ENCODE peak calls at places on chromosomes 1 and 21, in ten cellular contexts. One of them, this sample, is unnamed.
A peak's percentile ranks its signal among the peaks of the same experiment; 100 is the strongest.

GRCh38 chr1:97489834-97490233 is 431.0 kb downstream of the DPYD start:
- DNase-seq in adipocyte: peak; percentile 31
- DNase-seq in HEK293T: no peak
- DNase-seq in COR-L47: no peak
- DNase-seq in GM10248: no peak
- DNase-seq in stimulated activated CD8-positive, alpha-beta memory T cell treated with anti-CD3 and anti-CD28 coated beads, Interleukin-2, amount 100 ng/mL, for 1 hour: no peak
- DNase-seq in psoas muscle: no peak
- DNase-seq in activated CD8-positive, alpha-beta memory T cell treated with anti-CD3 and anti-CD28 coated beads, Interleukin-2, amount 50 U/mL, for 48 hours: no peak
- DNase-seq in NCI-H1417: no peak
- DNase-seq in H7: no peak
- DNase-seq in this sample: no peak

GRCh38 chr1:116826818-116827606 is 72.8 kb downstream of the CD2 start:
- DNase-seq in HEK293T: no peak
- DNase-seq in GM10248: peak; percentile 80
- DNase-seq in H7: no peak
- DNase-seq in NCI-H1417: no peak
- DNase-seq in adipocyte: no peak
- DNase-seq in activated CD8-positive, alpha-beta memory T cell treated with anti-CD3 and anti-CD28 coated beads, Interleukin-2, amount 50 U/mL, for 48 hours: peak; percentile 65
- DNase-seq in stimulated activated CD8-positive, alpha-beta memory T cell treated with anti-CD3 and anti-CD28 coated beads, Interleukin-2, amount 100 ng/mL, for 1 hour: no peak
- DNase-seq in COR-L47: no peak
- DNase-seq in psoas muscle: no peak
- DNase-seq in this sample: no peak

GRCh38 chr1:226643167-226643566 is 94.6 kb downstream of the STUM start:
- DNase-seq in stimulated activated CD8-positive, alpha-beta memory T cell treated with anti-CD3 and anti-CD28 coated beads, Interleukin-2, amount 100 ng/mL, for 1 hour: peak; percentile 44
- DNase-seq in H7: peak; percentile 78
- DNase-seq in COR-L47: no peak
- DNase-seq in GM10248: peak; percentile 87
- DNase-seq in adipocyte: peak; percentile 35
- DNase-seq in activated CD8-positive, alpha-beta memory T cell treated with anti-CD3 and anti-CD28 coated beads, Interleukin-2, amount 50 U/mL, for 48 hours: no peak
- DNase-seq in psoas muscle: peak; percentile 10
- DNase-seq in HEK293T: no peak
- DNase-seq in NCI-H1417: no peak
- DNase-seq in this sample: no peak

GRCh38 chr1:53736290-53736689 is 2.7 kb downstream of the GLIS1 start:
- DNase-seq in stimulated activated CD8-positive, alpha-beta memory T cell treated with anti-CD3 and anti-CD28 coated beads, Interleukin-2, amount 100 ng/mL, for 1 hour: no peak
- DNase-seq in adipocyte: no peak
- DNase-seq in psoas muscle: no peak
- DNase-seq in COR-L47: no peak
- DNase-seq in NCI-H1417: no peak
- DNase-seq in HEK293T: no peak
- DNase-seq in activated CD8-positive, alpha-beta memory T cell treated with anti-CD3 and anti-CD28 coated beads, Interleukin-2, amount 50 U/mL, for 48 hours: no peak
- DNase-seq in GM10248: no peak
- DNase-seq in H7: peak; percentile 3
- DNase-seq in this sample: no peak

GRCh38 chr1:42936309-42937078 is 22.2 kb downstream of the SLC2A1 start:
- DNase-seq in H7: no peak
- DNase-seq in NCI-H1417: no peak
- DNase-seq in stimulated activated CD8-positive, alpha-beta memory T cell treated with anti-CD3 and anti-CD28 coated beads, Interleukin-2, amount 100 ng/mL, for 1 hour: no peak
- DNase-seq in adipocyte: peak; percentile 68
- DNase-seq in COR-L47: no peak
- DNase-seq in activated CD8-positive, alpha-beta memory T cell treated with anti-CD3 and anti-CD28 coated beads, Interleukin-2, amount 50 U/mL, for 48 hours: peak; percentile 65
- DNase-seq in psoas muscle: peak; percentile 53
- DNase-seq in HEK293T: no peak
- DNase-seq in GM10248: no peak
- DNase-seq in this sample: no peak

GRCh38 chr1:194014004-194014403 is 827.6 kb upstream of the B3GALT2 start:
- DNase-seq in NCI-H1417: no peak
- DNase-seq in H7: no peak
- DNase-seq in activated CD8-positive, alpha-beta memory T cell treated with anti-CD3 and anti-CD28 coated beads, Interleukin-2, amount 50 U/mL, for 48 hours: no peak
- DNase-seq in COR-L47: no peak
- DNase-seq in GM10248: no peak
- DNase-seq in HEK293T: no peak
- DNase-seq in adipocyte: no peak
- DNase-seq in psoas muscle: no peak
- DNase-seq in stimulated activated CD8-positive, alpha-beta memory T cell treated with anti-CD3 and anti-CD28 coated beads, Interleukin-2, amount 100 ng/mL, for 1 hour: no peak
- DNase-seq in this sample: no peak

GRCh38 chr1:158809261-158809660 is 21.9 kb upstream of the MNDA start:
- DNase-seq in stimulated activated CD8-positive, alpha-beta memory T cell treated with anti-CD3 and anti-CD28 coated beads, Interleukin-2, amount 100 ng/mL, for 1 hour: no peak
- DNase-seq in H7: no peak
- DNase-seq in COR-L47: no peak
- DNase-seq in HEK293T: no peak
- DNase-seq in GM10248: no peak
- DNase-seq in NCI-H1417: no peak
- DNase-seq in adipocyte: no peak
- DNase-seq in psoas muscle: no peak
- DNase-seq in activated CD8-positive, alpha-beta memory T cell treated with anti-CD3 and anti-CD28 coated beads, Interleukin-2, amount 50 U/mL, for 48 hours: no peak
- DNase-seq in this sample: no peak

GRCh38 chr21:22961248-22961647 is 1963.0 kb downstream of the NCAM2 start:
- DNase-seq in GM10248: no peak
- DNase-seq in activated CD8-positive, alpha-beta memory T cell treated with anti-CD3 and anti-CD28 coated beads, Interleukin-2, amount 50 U/mL, for 48 hours: no peak
- DNase-seq in H7: no peak
- DNase-seq in stimulated activated CD8-positive, alpha-beta memory T cell treated with anti-CD3 and anti-CD28 coated beads, Interleukin-2, amount 100 ng/mL, for 1 hour: no peak
- DNase-seq in NCI-H1417: no peak
- DNase-seq in COR-L47: no peak
- DNase-seq in adipocyte: no peak
- DNase-seq in HEK293T: no peak
- DNase-seq in psoas muscle: no peak
- DNase-seq in this sample: no peak

GRCh38 chr1:72037745-72038343 is 244.5 kb downstream of the NEGR1 start:
- DNase-seq in H7: no peak
- DNase-seq in adipocyte: peak; percentile 79
- DNase-seq in NCI-H1417: peak; percentile 70
- DNase-seq in psoas muscle: no peak
- DNase-seq in HEK293T: peak; percentile 21
- DNase-seq in GM10248: peak; percentile 10
- DNase-seq in stimulated activated CD8-positive, alpha-beta memory T cell treated with anti-CD3 and anti-CD28 coated beads, Interleukin-2, amount 100 ng/mL, for 1 hour: no peak
- DNase-seq in activated CD8-positive, alpha-beta memory T cell treated with anti-CD3 and anti-CD28 coated beads, Interleukin-2, amount 50 U/mL, for 48 hours: peak; percentile 46
- DNase-seq in COR-L47: peak; percentile 64
- DNase-seq in this sample: no peak

GRCh38 chr1:23555225-23555801 is 4.0 kb downstream of the ID3 start:
- DNase-seq in GM10248: no peak
- DNase-seq in activated CD8-positive, alpha-beta memory T cell treated with anti-CD3 and anti-CD28 coated beads, Interleukin-2, amount 50 U/mL, for 48 hours: no peak
- DNase-seq in NCI-H1417: no peak
- DNase-seq in psoas muscle: no peak
- DNase-seq in stimulated activated CD8-positive, alpha-beta memory T cell treated with anti-CD3 and anti-CD28 coated beads, Interleukin-2, amount 100 ng/mL, for 1 hour: no peak
- DNase-seq in COR-L47: peak; percentile 47
- DNase-seq in HEK293T: no peak
- DNase-seq in H7: peak; percentile 49
- DNase-seq in adipocyte: peak; percentile 58
- DNase-seq in this sample: no peak

GRCh38 chr1:231184891-231185290 is 23.0 kb downstream of the TRIM67 start:
- DNase-seq in NCI-H1417: no peak
- DNase-seq in COR-L47: no peak
- DNase-seq in adipocyte: no peak
- DNase-seq in psoas muscle: no peak
- DNase-seq in activated CD8-positive, alpha-beta memory T cell treated with anti-CD3 and anti-CD28 coated beads, Interleukin-2, amount 50 U/mL, for 48 hours: no peak
- DNase-seq in stimulated activated CD8-positive, alpha-beta memory T cell treated with anti-CD3 and anti-CD28 coated beads, Interleukin-2, amount 100 ng/mL, for 1 hour: no peak
- DNase-seq in HEK293T: no peak
- DNase-seq in H7: no peak
- DNase-seq in GM10248: no peak
- DNase-seq in this sample: no peak

GRCh38 chr1:236565530-236565929 is 38.8 kb downstream of the HEATR1 start:
- DNase-seq in COR-L47: no peak
- DNase-seq in activated CD8-positive, alpha-beta memory T cell treated with anti-CD3 and anti-CD28 coated beads, Interleukin-2, amount 50 U/mL, for 48 hours: no peak
- DNase-seq in H7: no peak
- DNase-seq in NCI-H1417: no peak
- DNase-seq in adipocyte: no peak
- DNase-seq in HEK293T: no peak
- DNase-seq in GM10248: no peak
- DNase-seq in psoas muscle: no peak
- DNase-seq in stimulated activated CD8-positive, alpha-beta memory T cell treated with anti-CD3 and anti-CD28 coated beads, Interleukin-2, amount 100 ng/mL, for 1 hour: no peak
- DNase-seq in this sample: no peak

This sample was measured in GM04503.